ENCODE peak calls at places on chromosomes 7 and 10, in seven cellular contexts. N, Z, O, V, R, Y and X are unnamed samples.

GRCh38 chr10:32005050-32005449 is 51.2 kb downstream of the KIF5B start:
- DNase-seq in Y (peak), Z (peak), V (no peak), O (peak), R (no peak), N (peak), X (peak)

GRCh38 chr10:79243211-79244067 is 103.8 kb upstream of the PPIF start:
- DNase-seq in Z (no peak), O (no peak), Y (peak), N (peak), V (no peak), R (peak), X (peak)

GRCh38 chr10:123997486-123998196 is 95.8 kb downstream of the CHST15 start:
- DNase-seq in Z (peak), V (peak), Y (peak), O (no peak), R (peak), N (peak), X (peak)

GRCh38 chr7:7816084-7816483 is 97.7 kb upstream of the RPA3 start:
- DNase-seq in N (peak), O (no peak), Z (no peak), R (no peak), Y (peak), V (no peak), X (no peak)

GRCh38 chr7:134792968-134793367 is 13.5 kb downstream of the CALD1 start:
- DNase-seq in Z (no peak), V (no peak), N (peak), O (no peak), R (no peak), Y (no peak), X (no peak)

GRCh38 chr7:26155531-26156375 is 3.8 kb downstream of the NFE2L3 start:
- DNase-seq in N (peak), V (no peak), Z (no peak), R (no peak), O (no peak), Y (no peak), X (peak)

GRCh38 chr7:115269486-115269885 is 347.6 kb downstream of the MDFIC start:
- DNase-seq in O (no peak), Y (no peak), Z (no peak), V (no peak), N (no peak), R (no peak), X (no peak)

GRCh38 chr10:65350619-65351018 is 1575.2 kb upstream of the LRRTM3 start:
- DNase-seq in N (no peak), O (no peak), Y (no peak), R (no peak), Z (no peak), V (no peak), X (no peak)

GRCh38 chr10:57696641-57697040 is 571.1 kb downstream of the IPMK start:
- DNase-seq in N (no peak), R (no peak), V (peak), Y (no peak), Z (peak), O (peak), X (no peak)

GRCh38 chr10:77641788-77642397 is 4.3 kb upstream of the KCNMA1 start:
- DNase-seq in R (no peak), Z (peak), V (peak), O (peak), Y (peak), N (peak), X (peak)

GRCh38 chr7:22814261-22815208 is 8.1 kb downstream of the TOMM7 start:
- DNase-seq in Y (no peak), O (peak), N (no peak), V (no peak), R (no peak), Z (no peak), X (no peak)

GRCh38 chr10:131816941-131817700 is 83.7 kb upstream of the PPP2R2D start:
- DNase-seq in R (no peak), O (no peak), Y (no peak), N (no peak), Z (no peak), V (no peak), X (peak)

GRCh38 chr7:53350241-53350640 is 314.8 kb downstream of the POM121L12 start:
- DNase-seq in O (no peak), N (no peak), V (no peak), R (no peak), Y (peak), Z (no peak), X (peak)

GRCh38 chr7:102095933-102096332 is 190.7 kb upstream of the SH2B2 start:
- DNase-seq in O (no peak), V (no peak), R (no peak), Y (no peak), N (no peak), Z (no peak), X (no peak)

GRCh38 chr10:5033061-5033770 is 29.6 kb upstream of the AKR1C2 start:
- DNase-seq in O (peak), R (no peak), V (peak), N (no peak), Y (no peak), Z (peak), X (no peak)

GRCh38 chr10:129085821-129086220 is 381.2 kb upstream of the MGMT start:
- DNase-seq in R (no peak), Z (no peak), N (no peak), O (no peak), Y (no peak), V (no peak), X (no peak)

GRCh38 chr7:128190051-128190640 is 50.9 kb upstream of the LEP start:
- DNase-seq in Y (no peak), O (no peak), N (no peak), Z (no peak), R (peak), V (no peak), X (no peak)

GRCh38 chr10:79285315-79286185 is 61.7 kb upstream of the PPIF start:
- DNase-seq in N (peak), O (no peak), Y (no peak), R (no peak), V (no peak), Z (no peak), X (no peak)

GRCh38 chr10:49287689-49288340 is 11.2 kb upstream of the C10orf71 start:
- DNase-seq in V (no peak), Z (no peak), N (no peak), R (no peak), Y (no peak), O (no peak), X (no peak)
- H3K4me3 ChIP-seq in V (no peak), Z (no peak), N (no peak), R (no peak), Y (no peak), O (no peak), X (no peak)

GRCh38 chr7:100142461-100142860 is 6.3 kb upstream of the LAMTOR4 start:
- DNase-seq in V (no peak), O (no peak), N (no peak), Y (no peak), R (no peak), Z (no peak), X (no peak)
- H3K4me3 ChIP-seq in V (no peak), O (no peak), N (no peak), Y (no peak), R (no peak), Z (no peak), X (no peak)

DNA sequence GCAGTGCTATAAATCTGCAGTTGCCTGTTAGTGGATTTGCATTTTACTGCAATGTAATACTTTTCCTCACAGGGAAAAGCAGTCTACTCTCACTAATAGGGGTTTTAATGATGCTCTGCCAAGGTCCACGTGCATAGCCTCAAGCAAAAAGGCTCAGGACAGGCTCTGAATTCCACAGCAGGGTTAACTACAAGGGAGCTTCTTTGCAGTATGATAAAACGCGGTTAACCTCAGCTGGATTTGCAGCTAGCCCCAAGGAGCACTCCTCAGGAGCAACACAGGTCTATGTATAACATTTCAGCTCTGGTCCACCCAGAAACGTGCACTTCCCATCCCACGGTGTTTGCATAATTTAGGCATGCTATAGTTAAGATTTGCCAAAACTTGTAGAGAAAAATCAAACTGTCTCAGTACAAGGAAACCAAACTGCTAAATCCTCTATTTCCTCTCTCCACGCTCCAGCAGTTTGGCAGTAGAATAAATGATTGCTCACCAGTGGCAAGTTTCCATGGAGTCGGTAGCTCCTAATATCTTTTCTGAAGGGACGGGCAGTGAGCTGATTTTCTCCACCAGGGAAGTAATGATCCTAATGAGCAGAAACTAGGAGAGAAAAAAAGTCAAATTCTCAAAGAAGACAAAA is 13.1 kb upstream of the ASB4 start:
- DNase-seq in R (no peak), O (no peak), Y (no peak), Z (no peak), N (no peak), V (no peak), X (no peak)
- H3K4me3 ChIP-seq in R (no peak), O (no peak), Y (no peak), Z (no peak), N (no peak), V (no peak), X (no peak)

GRCh38 chr10:117548191-117548668 is 5.7 kb downstream of the EMX2 start:
- DNase-seq in R (no peak), V (no peak), Z (no peak), Y (no peak), O (no peak), N (no peak), X (no peak)
- H3K4me3 ChIP-seq in R (no peak), V (no peak), Z (no peak), Y (no peak), O (no peak), N (no peak), X (no peak)

GRCh38 chr7:64889686-64890162 is 13.3 kb upstream of the ZNF273 start:
- DNase-seq in Y (no peak), V (no peak), O (no peak), N (no peak), Z (no peak), R (no peak), X (peak)
- H3K4me3 ChIP-seq in Y (no peak), V (no peak), O (no peak), N (no peak), Z (no peak), R (peak), X (peak)

GRCh38 chr7:47992446-47992845 is 13.0 kb upstream of the HUS1 start:
- DNase-seq in V (no peak), R (no peak), N (no peak), O (no peak), Z (no peak), Y (no peak), X (no peak)
- H3K4me3 ChIP-seq in V (no peak), R (peak), N (peak), O (no peak), Z (no peak), Y (peak), X (no peak)

GRCh38 chr7:24656608-24657007 is 83.4 kb downstream of the PALS2 start:
- DNase-seq in O (no peak), Y (no peak), Z (no peak), N (no peak), R (no peak), V (no peak), X (no peak)

GRCh38 chr7:24654305-24654704 is 81.1 kb downstream of the PALS2 start:
- DNase-seq in Y (no peak), R (no peak), V (no peak), Z (no peak), N (no peak), O (no peak), X (no peak)

GRCh38 chr7:24657980-24658379 is 84.7 kb downstream of the PALS2 start:
- DNase-seq in Z (no peak), N (no peak), V (no peak), R (no peak), Y (no peak), O (no peak), X (no peak)

GRCh38 chr7:24652551-24652950 is 79.3 kb downstream of the PALS2 start:
- DNase-seq in Z (no peak), V (no peak), O (no peak), Y (no peak), R (no peak), N (no peak), X (no peak)

DNA sequence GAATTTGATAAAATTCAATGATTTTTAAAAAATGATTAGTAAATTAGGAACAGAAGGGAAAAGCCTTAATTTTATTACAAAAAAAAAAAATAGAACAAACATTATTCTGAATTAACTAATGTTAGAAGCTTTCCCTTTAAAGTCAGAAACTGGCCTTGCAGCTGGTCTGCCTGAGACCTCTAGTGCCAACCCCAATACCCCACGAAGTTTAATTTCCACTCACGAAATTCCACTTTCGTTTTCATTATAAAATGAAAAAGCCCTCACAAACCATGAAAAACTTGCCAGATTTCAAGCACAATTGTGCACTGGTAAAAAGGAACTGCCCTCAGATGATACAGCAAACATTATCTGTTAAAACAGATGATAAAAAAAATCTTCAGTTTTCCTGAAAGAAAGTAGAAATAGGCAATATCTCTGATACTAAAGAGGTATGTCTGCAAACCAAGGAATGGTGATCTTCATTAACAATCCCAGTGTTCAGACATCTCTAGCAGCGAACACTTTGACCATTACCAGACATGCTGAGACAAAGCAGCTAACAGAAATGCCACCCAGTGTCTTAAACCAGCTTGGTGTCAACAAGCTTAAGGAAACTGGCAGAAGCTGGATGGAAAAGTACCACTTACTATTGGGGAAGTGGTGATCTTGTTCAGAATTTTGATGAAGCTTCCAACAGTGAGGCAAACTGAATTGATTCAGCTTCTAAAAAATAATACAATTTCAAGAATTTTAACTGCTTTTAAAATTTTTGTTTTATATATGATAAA is 80.2 kb downstream of the PALS2 start:
- DNase-seq in Z (no peak), R (no peak), O (no peak), N (no peak), Y (no peak), V (no peak), X (no peak)
- H3K4me3 ChIP-seq in Z (no peak), R (peak), O (no peak), N (peak), Y (no peak), V (no peak), X (no peak)

GRCh38 chr7:155813125-155813524 is 862 bp upstream of the SHH start:
- DNase-seq in V (no peak), O (no peak), Y (peak), N (no peak), Z (no peak), R (peak), X (no peak)
- H3K4me3 ChIP-seq in V (no peak), O (no peak), Y (no peak), N (no peak), Z (no peak), R (no peak), X (no peak)

DNA sequence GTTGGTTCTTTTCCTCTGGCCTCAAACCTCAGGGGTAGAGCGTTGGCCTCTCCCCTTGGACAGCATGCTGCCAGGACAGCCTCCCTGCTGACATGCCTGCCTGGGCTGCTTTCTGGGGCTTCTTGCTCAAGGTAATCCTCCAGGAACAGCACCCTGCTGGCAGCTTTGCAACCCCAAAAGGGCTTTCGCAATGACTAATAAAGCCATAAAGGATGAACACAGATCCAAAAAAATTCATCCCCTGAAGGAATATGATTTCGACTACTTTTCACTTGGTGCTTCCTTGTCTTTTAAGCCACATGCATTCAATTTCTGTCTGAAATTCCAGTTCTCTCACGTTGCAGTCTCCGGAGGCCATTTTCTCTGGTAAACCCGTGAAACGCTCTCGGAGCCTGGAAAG is 15.1 kb upstream of the SH3PXD2A start:
- DNase-seq in N (no peak), V (peak), R (no peak), O (no peak), Y (peak), Z (no peak), X (peak)
- H3K4me3 ChIP-seq in N (no peak), V (no peak), R (no peak), O (no peak), Y (no peak), Z (no peak), X (no peak)

GRCh38 chr10:126080879-126081331 is 184.5 kb downstream of the FANK1 start:
- DNase-seq in O (no peak), Z (no peak), R (no peak), V (no peak), Y (no peak), N (no peak), X (no peak)
- H3K4me3 ChIP-seq in O (no peak), Z (no peak), R (no peak), V (no peak), Y (no peak), N (no peak), X (no peak)